ENCODE peak calls at places on chromosomes 4 and X, in eight cellular contexts. I is activated CD8-positive, alpha-beta T cell treated with anti-CD3 and anti-CD28 coated beads for 36 hours; X is type B pancreatic cell; H is astrocyte of the spinal cord; N is foreskin fibroblast; W is GM13976; C is CD4-positive, alpha-beta T cell; Q is AG09309. T is an unnamed sample.

GRCh38 chr4:79662651-79663050 is 254.6 kb upstream of the GK2 start:
- DNase-seq in H (no peak), W (no peak), N (no peak), C (no peak), I (no peak), X (no peak), Q (no peak), T (no peak)

GRCh38 chr4:101596786-101597185 is 193.7 kb upstream of the BANK1 start:
- DNase-seq in W (peak; percentile 10), N (no peak), Q (no peak), C (no peak), I (no peak), X (no peak), H (no peak), T (no peak)

GRCh38 chr4:31275906-31276305 is 555.7 kb downstream of the PCDH7 start:
- DNase-seq in Q (no peak), X (no peak), I (no peak), C (no peak), W (no peak), H (no peak), N (no peak), T (no peak)

GRCh38 chr4:181140037-181140603 is 1103.1 kb upstream of the TENM3 start:
- DNase-seq in I (no peak), Q (no peak), C (no peak), N (no peak), W (no peak), H (no peak), X (no peak), T (no peak)

GRCh38 chr4:86130160-86130933 is 229.5 kb downstream of the MAPK10 start:
- DNase-seq in W (no peak), X (no peak), I (no peak), H (no peak), C (no peak), Q (no peak), N (no peak), T (no peak)

GRCh38 chrX:130577431-130577830 is 175.6 kb downstream of the RBMX2 start:
- DNase-seq in N (no peak), I (no peak), X (no peak), C (no peak), W (no peak), Q (no peak), H (no peak), T (no peak)

GRCh38 chrX:119512145-119512800 is 44.0 kb downstream of the SLC25A5 start:
- DNase-seq in N (peak; percentile 83), Q (peak; percentile 28), I (peak; percentile 37), H (peak; percentile 60), W (peak; percentile 64), X (no peak), C (no peak), T (peak; percentile 25)

GRCh38 chr4:114734581-114734980 is 136.0 kb downstream of the UGT8 start:
- DNase-seq in Q (no peak), W (no peak), I (no peak), N (peak; percentile 12), X (no peak), C (no peak), H (peak; percentile 5), T (no peak)

GRCh38 chr4:126479709-126480108 is 1153.0 kb upstream of the INTU start:
- DNase-seq in X (no peak), W (no peak), C (no peak), I (no peak), H (no peak), N (no peak), Q (no peak), T (no peak)

GRCh38 chr4:163404570-163404969 is 60.9 kb downstream of the NPY5R start:
- DNase-seq in I (no peak), Q (no peak), W (no peak), C (no peak), H (peak; percentile 1), N (no peak), X (no peak), T (no peak)

GRCh38 chrX:23626651-23627050 is 40.6 kb upstream of the PRDX4 start:
- DNase-seq in H (no peak), X (no peak), Q (no peak), I (no peak), W (no peak), N (no peak), C (no peak), T (no peak)

GRCh38 chrX:85084770-85085393 is 81.2 kb downstream of the APOOL start:
- DNase-seq in W (peak; percentile 50), N (peak; percentile 50), C (no peak), I (peak; percentile 7), H (peak; percentile 33), Q (peak; percentile 4), X (no peak), T (no peak)

GRCh38 chrX:150594584-150594983 is 26.2 kb downstream of the MTM1 start:
- DNase-seq in W (no peak), Q (no peak), N (no peak), C (no peak), I (no peak), H (no peak), X (no peak), T (no peak)

GRCh38 chr4:157018920-157019490 is 47.4 kb upstream of the PDGFC start:
- DNase-seq in I (no peak), N (no peak), C (no peak), Q (no peak), H (no peak), X (no peak), W (no peak), T (no peak)

GRCh38 chr4:57131849-57132745 is 21.9 kb upstream of the IGFBP7 start:
- DNase-seq in N (peak; percentile 24), I (no peak), H (peak; percentile 65), Q (no peak), W (no peak), C (no peak), X (no peak), T (no peak)

GRCh38 chr4:139584784-139585183 is 28.8 kb upstream of the SETD7 start:
- DNase-seq in I (no peak), N (peak; percentile 19), X (no peak), C (no peak), W (no peak), Q (no peak), H (no peak), T (no peak)

DNA sequence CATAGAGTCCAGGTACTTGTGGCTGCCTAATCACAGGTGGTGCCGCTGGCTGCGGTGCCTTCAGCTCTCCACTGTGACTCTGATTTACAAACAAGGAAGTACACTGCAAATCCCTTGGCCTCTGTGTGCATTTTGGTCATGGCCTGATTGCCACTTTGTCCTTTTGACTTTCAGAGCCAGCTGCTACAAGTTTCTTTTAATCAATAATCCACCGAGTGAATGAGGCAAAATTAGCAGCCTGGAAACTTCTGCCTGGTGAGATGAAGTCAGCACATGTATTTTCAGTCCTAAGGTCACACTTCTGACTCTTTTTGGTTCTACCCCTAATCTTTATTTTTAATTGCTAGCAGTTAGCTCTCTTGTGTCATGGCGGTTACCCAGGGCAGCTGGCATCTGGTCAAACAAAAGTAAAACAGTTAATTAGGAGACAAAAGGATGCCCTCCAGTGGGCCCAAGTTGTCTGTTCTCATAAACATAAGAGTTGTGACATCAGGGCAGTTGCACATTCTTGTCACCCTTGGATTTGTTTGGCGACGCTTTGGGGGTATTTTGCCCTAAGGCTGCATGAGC is 62.3 kb upstream of the LNX1 start:
- DNase-seq in C (no peak), Q (no peak), X (no peak), W (no peak), I (peak; percentile 3), H (peak; percentile 18), N (peak; percentile 70), T (peak; percentile 18)
- TF ChIP-seq CTCF in C (no peak), Q (no peak), X (no peak), W (no peak), I (no peak), H (no peak), N (no peak), T (no peak)

GRCh38 chr4:123092603-123093002 is 170.2 kb upstream of the NUDT6 start:
- DNase-seq in I (no peak), Q (no peak), W (no peak), C (no peak), H (no peak), X (no peak), N (no peak), T (no peak)

GRCh38 chr4:123090886-123091285 is 168.5 kb upstream of the NUDT6 start:
- DNase-seq in I (no peak), C (no peak), N (no peak), H (no peak), W (no peak), X (no peak), Q (no peak), T (no peak)

GRCh38 chr4:123093247-123093646 is 170.8 kb upstream of the NUDT6 start:
- DNase-seq in X (no peak), Q (no peak), W (no peak), H (no peak), N (no peak), I (peak; percentile 38), C (no peak), T (no peak)

DNA sequence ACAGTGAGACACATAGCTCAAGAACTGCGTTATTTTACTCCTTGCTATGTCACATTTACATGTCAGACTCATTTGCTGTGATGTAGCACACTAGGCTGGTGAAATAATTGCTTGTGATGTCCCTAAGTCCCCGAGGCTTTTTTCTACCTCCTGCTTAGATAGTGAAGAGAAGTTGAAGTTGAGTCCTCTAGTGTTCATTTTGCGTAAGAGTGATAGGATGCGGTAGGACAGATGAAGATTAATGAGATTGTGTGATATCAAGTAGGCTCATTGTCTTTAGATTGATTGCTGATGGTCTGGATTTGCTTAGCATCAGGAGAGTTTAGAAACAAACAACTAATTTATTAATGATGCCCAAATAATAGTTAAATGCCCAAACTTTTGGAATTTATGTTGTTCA is 173.6 kb upstream of the NUDT6 start:
- DNase-seq in I (no peak), Q (no peak), N (peak; percentile 23), X (no peak), C (no peak), H (no peak), W (no peak), T (no peak)
- TF ChIP-seq CTCF in I (no peak), Q (no peak), N (peak; percentile 21), X (peak; percentile 64), C (no peak), H (no peak), W (no peak), T (peak; percentile 21)

DNA sequence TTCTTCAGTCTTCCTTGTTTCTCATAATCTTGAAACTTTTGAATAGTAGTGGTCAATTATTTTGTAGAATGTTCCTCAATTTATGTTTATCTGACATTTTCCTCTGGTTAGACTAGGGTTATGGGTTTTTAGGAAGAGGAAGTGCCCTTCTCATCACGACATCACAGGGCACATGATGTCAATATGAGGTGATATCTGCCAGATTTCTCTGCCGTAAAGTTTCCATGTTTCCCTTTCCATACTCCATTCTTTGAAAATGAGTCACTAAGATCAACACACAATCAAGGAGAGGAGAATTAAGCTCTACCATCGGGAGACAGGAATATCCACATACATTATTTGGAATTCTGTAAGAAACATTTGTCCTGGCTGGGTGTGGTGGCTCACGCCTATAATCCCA is 28.4 kb downstream of the RP2 start:
- DNase-seq in H (peak; percentile 56), C (no peak), X (no peak), N (peak; percentile 75), W (no peak), Q (no peak), I (no peak), T (no peak)
- TF ChIP-seq CTCF in H (no peak), C (no peak), X (no peak), N (no peak), W (no peak), Q (no peak), I (no peak), T (no peak)

DNA sequence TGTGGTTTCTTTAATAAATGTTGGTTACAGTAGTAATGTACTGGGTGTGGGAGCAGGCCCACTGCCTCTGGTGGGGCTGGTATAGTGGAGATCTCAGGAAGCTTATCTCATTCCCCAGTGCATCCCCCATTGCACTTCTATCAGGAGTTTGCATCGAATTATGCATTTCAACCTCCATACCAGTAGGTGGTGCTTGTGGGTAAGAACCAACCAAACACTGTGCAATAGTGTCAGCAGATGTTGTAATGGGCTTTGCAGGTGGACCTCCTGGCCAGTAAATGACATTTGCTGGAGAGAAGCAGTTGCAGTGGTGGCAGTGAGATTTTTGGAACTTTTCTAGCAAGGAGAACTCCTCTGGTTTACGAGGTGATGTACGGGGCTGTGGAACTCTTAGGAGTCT is 150.6 kb downstream of the POU3F4 start:
- DNase-seq in H (no peak), Q (no peak), N (no peak), X (no peak), W (peak; percentile 12), C (no peak), I (no peak), T (no peak)
- TF ChIP-seq CTCF in H (no peak), Q (peak; percentile 18), N (no peak), X (peak; percentile 21), W (peak; percentile 36), C (no peak), I (no peak), T (peak; percentile 12)

T was measured in progenitor cell of endocrine pancreas.